ENCODE peak calls at places on chromosomes 5 and 9, in four cellular contexts. D, I, Z and O are unnamed samples.

GRCh38 chr9:136944094-136944518 is 432 bp downstream of the FBXW5 start:
- DNase-seq in D (peak), I (no peak), Z (no peak), O (no peak)

GRCh38 chr5:134714120-134714519 is 24.2 kb upstream of the CAMLG start:
- DNase-seq in D (no peak), I (peak), Z (no peak), O (no peak)

GRCh38 chr5:144131256-144131655 is 39.2 kb downstream of the YIPF5 start:
- DNase-seq in D (no peak), I (no peak), Z (no peak), O (no peak)

GRCh38 chr9:83403864-83404263 is 134.3 kb downstream of the FRMD3 start:
- DNase-seq in D (no peak), I (no peak), Z (no peak), O (no peak)

GRCh38 chr5:145937432-145938250 is 1.3 kb downstream of the SH3RF2 start:
- DNase-seq in D (peak), I (no peak), Z (no peak), O (peak)

GRCh38 chr5:98349251-98349989 is 424.0 kb upstream of the RGMB start:
- DNase-seq in D (peak), I (peak), Z (no peak), O (no peak)

GRCh38 chr9:112556497-112557085 is 70.0 kb downstream of the KIAA1958 start:
- DNase-seq in D (peak), I (no peak), Z (no peak), O (no peak)

GRCh38 chr9:130997925-130998595 is 10.9 kb upstream of the LAMC3 start:
- DNase-seq in D (peak), I (peak), Z (no peak), O (peak)

GRCh38 chr9:6889868-6890267 is 132.1 kb downstream of the KDM4C start:
- DNase-seq in D (no peak), I (no peak), Z (no peak), O (no peak)

GRCh38 chr5:13957032-13957645 is 12.7 kb upstream of the DNAH5 start:
- DNase-seq in D (peak), I (peak), Z (no peak), O (peak)

GRCh38 chr9:112789493-112789892 is 38.9 kb downstream of the SNX30 start:
- DNase-seq in D (peak), I (no peak), Z (no peak), O (no peak)

GRCh38 chr5:36161317-36161716 is 9.4 kb downstream of the SKP2 start:
- DNase-seq in D (no peak), I (no peak), Z (no peak), O (no peak)

GRCh38 chr5:142156839-142157463 is 48.4 kb downstream of the NDFIP1 start:
- DNase-seq in D (no peak), I (peak), Z (no peak), O (no peak)

GRCh38 chr5:142783601-142784291 is 13.6 kb downstream of the ARHGAP26 start:
- DNase-seq in D (no peak), I (peak), Z (no peak), O (no peak)

GRCh38 chr5:90134892-90135291 is 274.7 kb downstream of the CETN3 start:
- DNase-seq in D (peak), I (no peak), Z (peak), O (no peak)

GRCh38 chr5:165334186-165334585 is 1828.8 kb downstream of the MAT2B start:
- DNase-seq in D (peak), I (no peak), Z (no peak), O (no peak)

GRCh38 chr9:257957-258356 is 43.3 kb downstream of the DOCK8 start:
- DNase-seq in D (no peak), I (no peak), Z (no peak), O (no peak)

GRCh38 chr9:114005371-114006154 is 72.5 kb downstream of the AMBP start:
- DNase-seq in D (no peak), I (no peak), Z (no peak), O (peak)

GRCh38 chr5:78404682-78405293 is 44.4 kb downstream of the SCAMP1 start:
- DNase-seq in D (no peak), I (no peak), Z (no peak), O (no peak)

GRCh38 chr5:123512631-123513461 is 869 bp downstream of the CSNK1G3 start:
- DNase-seq in D (peak), I (peak), Z (no peak), O (peak)

GRCh38 chr9:133686642-133687575 is 50.7 kb downstream of the DBH start:
- DNase-seq in D (no peak), I (no peak), Z (no peak), O (no peak)

GRCh38 chr5:57034517-57034916 is 82.6 kb upstream of the MIER3 start:
- DNase-seq in D (no peak), I (no peak), Z (no peak), O (no peak)
- H3K4me3 ChIP-seq in D (no peak), I (no peak), Z (no peak), O (no peak)

GRCh38 chr5:163596536-163596935 is 91.1 kb downstream of the MAT2B start:
- DNase-seq in D (no peak), I (no peak), Z (no peak), O (no peak)

GRCh38 chr5:163595851-163596399 is 90.5 kb downstream of the MAT2B start:
- DNase-seq in D (no peak), I (no peak), Z (no peak), O (no peak)

DNA sequence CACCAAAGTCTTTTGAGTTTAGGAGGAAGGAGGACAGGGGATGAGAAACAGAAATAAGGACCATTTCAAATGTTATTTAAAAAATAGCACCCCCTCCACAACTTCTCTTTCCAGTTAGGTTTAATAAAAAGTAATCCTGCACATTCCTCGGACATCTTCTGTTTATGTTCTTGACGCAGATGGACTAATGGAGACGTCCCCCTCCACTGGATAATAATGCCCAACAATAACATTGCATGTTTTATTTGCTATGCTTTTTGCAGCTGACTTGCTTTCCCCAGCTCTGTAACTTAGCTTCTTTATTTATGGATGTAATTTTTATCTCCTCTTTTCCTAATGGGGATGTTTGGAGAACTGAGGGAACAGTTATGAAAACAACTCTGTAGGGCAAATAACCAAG is 89.5 kb downstream of the MAT2B start:
- DNase-seq in D (peak), I (no peak), Z (no peak), O (no peak)
- H3K4me3 ChIP-seq in D (no peak), I (no peak), Z (no peak), O (no peak)

DNA sequence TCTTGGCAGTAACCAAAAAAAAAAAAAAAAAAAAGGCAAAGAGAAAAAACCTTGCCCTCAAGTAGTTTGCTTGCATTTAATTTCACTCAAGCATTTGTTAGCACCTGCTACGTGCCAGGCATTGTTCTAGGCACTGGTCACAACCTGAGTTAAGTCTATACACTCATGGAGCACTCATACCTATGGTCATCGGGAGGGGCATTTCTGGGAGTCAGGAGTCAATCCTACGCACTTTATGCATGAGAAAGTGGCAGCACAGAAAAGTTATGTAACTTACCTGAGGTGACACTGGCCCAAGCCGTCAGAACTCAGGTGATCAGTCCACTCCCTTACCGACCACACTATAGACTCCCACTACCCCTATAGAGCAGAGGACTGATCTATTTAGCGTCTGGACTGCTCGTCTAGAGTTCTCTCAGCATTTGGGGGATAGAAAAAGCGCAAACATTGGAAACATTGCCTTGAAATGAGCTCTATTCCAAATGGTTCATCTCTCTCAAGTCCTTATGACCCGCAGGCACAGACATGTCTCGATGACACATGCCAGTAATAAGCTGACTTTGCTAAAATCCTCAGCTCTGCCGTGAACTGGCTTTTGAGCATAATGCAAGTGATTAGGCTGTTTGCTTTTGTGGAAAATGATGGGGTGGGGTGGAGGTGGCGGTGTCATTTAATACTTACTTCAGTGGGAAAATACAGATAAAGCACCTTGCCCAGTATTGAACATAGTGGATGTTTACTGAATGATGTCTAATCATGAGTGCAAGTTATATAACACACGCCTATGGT is 160.2 kb downstream of the ARHGEF28 start:
- DNase-seq in D (no peak), I (no peak), Z (no peak), O (no peak)
- H3K4me3 ChIP-seq in D (no peak), I (no peak), Z (no peak), O (no peak)

DNA sequence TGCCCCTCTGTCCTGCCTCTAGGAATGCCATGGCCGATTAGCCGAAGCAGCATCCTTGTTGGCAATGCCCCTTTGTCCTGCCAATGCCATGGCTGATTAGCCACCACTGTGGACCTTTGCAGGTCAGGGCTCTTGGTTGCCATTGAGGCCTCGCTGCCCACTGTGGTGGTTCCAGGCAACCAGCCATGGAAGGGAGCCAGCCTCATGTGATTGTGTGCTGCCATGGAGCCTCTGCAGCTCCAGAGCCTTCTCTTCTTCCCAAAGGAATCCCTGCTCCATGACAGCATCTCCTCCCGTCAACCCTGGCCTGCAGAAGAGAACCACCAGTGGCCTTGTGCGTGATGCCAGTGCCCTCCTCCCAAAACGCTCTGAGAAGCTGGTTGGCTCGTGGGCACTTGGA is 187.0 kb downstream of the CACNA1B start:
- DNase-seq in D (no peak), I (no peak), Z (no peak), O (peak)
- H3K4me3 ChIP-seq in D (no peak), I (no peak), Z (no peak), O (no peak)

DNA sequence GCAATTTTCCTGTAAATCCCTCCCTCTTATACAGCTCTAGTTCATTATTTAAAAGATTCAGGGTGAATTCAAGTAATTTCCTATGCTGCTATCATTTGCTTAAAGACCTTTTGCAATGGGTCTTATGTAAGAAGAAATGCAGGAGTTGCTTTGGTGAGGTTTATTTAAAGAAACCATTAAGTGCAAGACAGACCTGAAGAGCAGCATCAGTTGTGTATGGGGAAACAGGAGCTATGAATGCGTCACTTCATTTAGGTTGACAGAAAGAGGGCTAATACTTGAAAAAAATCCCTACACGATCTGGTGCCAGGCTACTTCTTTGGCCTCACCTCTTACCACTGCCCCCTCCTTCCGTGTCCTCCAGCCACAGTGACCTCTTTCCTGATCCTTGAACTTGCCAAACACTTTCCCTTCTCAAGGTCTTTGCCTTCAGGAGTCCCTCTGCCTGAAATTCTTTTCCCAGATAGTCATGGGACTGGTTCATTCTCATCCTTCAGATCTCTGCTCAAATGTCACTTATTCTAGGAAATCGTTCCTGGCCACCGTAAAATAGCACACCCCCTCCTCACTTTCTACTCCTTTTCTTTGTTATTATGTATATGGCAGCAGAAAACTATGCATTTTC is 1.4 kb upstream of the JAK2 start:
- DNase-seq in D (no peak), I (no peak), Z (no peak), O (no peak)
- H3K4me3 ChIP-seq in D (peak), I (peak), Z (peak), O (no peak)

GRCh38 chr9:121498150-121498486 is 1.5 kb downstream of the GGTA1 start:
- DNase-seq in D (peak), I (peak), Z (no peak), O (peak)

GRCh38 chr9:121499177-121499426 is 542 bp downstream of the GGTA1 start:
- DNase-seq in D (no peak), I (no peak), Z (no peak), O (no peak)

GRCh38 chr9:121499427-121500164 is at the start of gene GGTA1:
- DNase-seq in D (peak), I (peak), Z (no peak), O (peak)

GRCh38 chr9:121500165-121500478 is 478 bp upstream of the GGTA1 start:
- DNase-seq in D (no peak), I (peak), Z (no peak), O (no peak)

DNA sequence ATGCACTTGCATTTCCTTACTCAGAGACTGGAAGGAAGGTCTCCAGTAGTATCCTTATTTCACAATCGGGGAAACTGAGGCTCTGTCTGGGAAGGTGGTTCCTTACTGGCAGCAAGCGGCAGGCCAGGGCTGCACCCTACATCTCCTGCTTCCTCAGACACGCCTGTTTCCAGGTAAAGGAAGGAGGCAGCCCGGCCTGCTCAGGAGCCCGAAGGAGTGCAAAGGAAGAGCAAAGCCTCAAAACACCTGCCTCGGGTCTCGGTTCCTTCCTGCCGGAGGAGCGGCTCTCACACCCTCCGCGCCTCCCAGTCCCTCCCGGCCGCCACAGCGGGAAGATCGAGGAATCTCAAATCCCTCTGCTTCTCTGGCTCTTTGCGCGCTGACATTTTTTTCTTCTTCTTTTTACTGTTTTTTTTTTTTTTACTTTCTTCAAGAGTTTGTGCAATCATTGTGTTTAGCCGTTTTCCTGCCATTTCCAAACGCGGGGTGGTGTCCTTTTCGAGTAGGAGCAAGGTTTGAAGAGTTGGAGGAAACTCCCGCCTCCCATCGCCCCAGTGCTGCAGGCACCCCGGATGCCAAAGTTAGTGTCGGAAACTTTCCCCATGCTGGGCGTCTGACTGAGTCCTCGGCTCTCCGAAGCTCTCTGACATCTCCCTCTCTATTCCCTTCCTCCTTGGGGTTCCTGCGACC is 1.0 kb downstream of the GGTA1 start:
- DNase-seq in D (peak), I (peak), Z (no peak), O (peak)
- H3K4me3 ChIP-seq in D (peak), I (peak), Z (peak), O (no peak)

DNA sequence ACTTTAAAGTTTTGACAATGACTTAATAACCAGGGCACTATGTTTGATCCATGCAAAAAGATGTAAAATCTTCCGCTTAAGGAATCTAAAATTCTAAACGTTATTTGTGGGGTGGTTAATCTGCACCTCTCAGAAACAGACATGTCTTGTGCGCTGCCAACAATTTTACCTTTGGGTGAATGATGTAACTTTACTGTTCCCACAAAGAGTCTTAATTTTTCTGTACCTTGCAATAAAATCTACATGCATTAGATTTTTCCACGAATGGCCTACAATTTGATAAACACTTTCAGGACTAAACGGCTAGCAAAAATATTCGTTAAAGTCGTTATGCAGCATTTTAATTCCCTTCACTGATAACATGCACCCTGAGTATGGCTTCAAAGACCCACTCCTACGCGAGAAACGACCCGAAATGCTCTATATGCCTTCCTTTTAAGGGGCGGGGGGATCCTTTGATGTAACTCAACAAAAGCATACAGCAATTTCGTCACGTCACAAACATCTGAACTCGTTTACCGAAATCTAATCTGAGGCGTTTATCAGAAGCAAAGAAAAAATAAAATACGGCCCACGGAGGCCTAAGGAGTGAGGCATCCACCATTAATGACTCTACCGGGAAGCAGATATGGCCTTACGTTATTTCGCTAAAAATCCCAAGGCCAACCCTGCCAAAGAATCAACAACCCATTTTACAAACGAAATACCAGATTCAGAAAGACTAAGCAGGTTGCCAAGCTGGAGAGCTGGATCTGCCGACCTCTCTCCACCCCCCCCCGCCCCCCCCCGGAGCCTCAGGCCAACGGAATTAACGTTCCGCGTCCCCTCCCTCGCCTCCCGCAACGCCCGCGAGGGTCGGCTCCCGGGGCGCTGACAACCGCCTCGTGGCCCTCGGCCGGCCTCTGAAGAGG is 607 bp downstream of the AK6 start:
- DNase-seq in D (peak), I (peak), Z (no peak), O (no peak)
- H3K4me3 ChIP-seq in D (peak), I (peak), Z (peak), O (peak)

GRCh38 chr5:33793836-33794549 is 97.8 kb downstream of the ADAMTS12 start:
- DNase-seq in D (no peak), I (peak), Z (no peak), O (no peak)
- H3K4me3 ChIP-seq in D (no peak), I (no peak), Z (no peak), O (no peak)

GRCh38 chr9:88077071-88077617 is 61.1 kb downstream of the SPATA31C2 start:
- DNase-seq in D (no peak), I (no peak), Z (no peak), O (no peak)
- H3K4me3 ChIP-seq in D (no peak), I (peak), Z (peak), O (no peak)

DNA sequence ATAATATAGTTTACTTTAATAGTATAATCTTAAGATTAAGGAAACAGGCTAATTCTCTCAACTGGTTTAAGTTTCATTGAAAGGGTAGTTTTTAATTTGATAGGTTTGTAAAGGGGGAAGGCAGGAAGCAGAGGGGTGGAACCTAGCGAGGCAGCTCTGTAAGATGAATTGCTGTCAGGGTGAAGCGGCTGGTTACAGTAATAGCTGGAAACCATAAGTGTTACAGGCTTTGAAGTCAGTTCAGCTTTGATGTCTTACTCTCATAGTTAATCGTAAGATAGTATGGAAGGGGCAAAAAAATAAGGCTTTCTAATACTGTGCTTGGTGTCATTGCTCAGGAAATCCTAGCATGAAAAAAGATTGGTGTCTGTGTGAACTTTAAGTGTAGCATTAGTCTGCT is 20.4 kb downstream of the POU5F2 start:
- DNase-seq in D (no peak), I (no peak), Z (no peak), O (no peak)
- H3K4me3 ChIP-seq in D (no peak), I (no peak), Z (no peak), O (no peak)